ENCODE peak calls at places on chromosomes 13 and 19, in four cellular contexts. M is GM12878, G is HL-60, A is K562. D is an unnamed sample.

GRCh38 chr13:110314516-110315245 is 7.6 kb downstream of the COL4A2 start:
- DNase-seq in M (no peak), G (no peak), A (no peak), D (no peak)

GRCh38 chr19:52535831-52536800 is 8.6 kb downstream of the ZNF808 start:
- DNase-seq in M (peak), G (no peak), A (no peak), D (peak)

GRCh38 chr19:55119053-55119452 is 1.6 kb upstream of the PPP1R12C start:
- DNase-seq in M (no peak), G (no peak), A (no peak), D (no peak)

GRCh38 chr13:48281556-48281955 is 22.0 kb upstream of the RB1 start:
- DNase-seq in M (no peak), G (no peak), A (no peak), D (no peak)

GRCh38 chr19:54069482-54069881 is 5.8 kb upstream of the VSTM1 start:
- DNase-seq in M (no peak), G (no peak), A (peak), D (no peak)

GRCh38 chr19:7706662-7707454 is 4.9 kb upstream of the FCER2 start:
- DNase-seq in M (no peak), G (no peak), A (no peak), D (no peak)

GRCh38 chr13:49859568-49859967 is 67.1 kb upstream of the KPNA3 start:
- DNase-seq in M (no peak), G (no peak), A (no peak), D (no peak)

GRCh38 chr13:30112602-30113435 is 194.5 kb downstream of the KATNAL1 start:
- DNase-seq in M (no peak), G (peak), A (peak), D (peak)

GRCh38 chr19:53908933-53909415 is at the start of gene CACNG7:
- DNase-seq in M (no peak), G (no peak), A (no peak), D (no peak)

GRCh38 chr19:4969772-4970531 is 1.0 kb downstream of the KDM4B start:
- DNase-seq in M (peak), G (peak), A (no peak), D (no peak)

GRCh38 chr19:18223860-18224524 is 2.2 kb downstream of the PDE4C start:
- DNase-seq in M (no peak), G (no peak), A (peak), D (no peak)

GRCh38 chr13:71721117-71721516 is 145.9 kb downstream of the DACH1 start:
- DNase-seq in M (no peak), G (no peak), A (no peak), D (no peak)

GRCh38 chr19:5360003-5360820 is 19.6 kb upstream of the PTPRS start:
- DNase-seq in M (no peak), G (no peak), A (no peak), D (no peak)

GRCh38 chr13:70938462-70938861 is 830.2 kb upstream of the KLHL1 start:
- DNase-seq in M (no peak), G (no peak), A (no peak), D (no peak)

GRCh38 chr19:572891-573825 is 762 bp downstream of the BSG start:
- DNase-seq in M (no peak), G (peak), A (no peak), D (no peak)

GRCh38 chr19:40389404-40390083 is 437 bp downstream of the HIPK4 start:
- DNase-seq in M (no peak), G (no peak), A (no peak), D (no peak)

GRCh38 chr13:100394005-100394695 is 194.4 kb downstream of the GGACT start:
- DNase-seq in M (peak), G (no peak), A (no peak), D (no peak)

GRCh38 chr19:41707502-41707812 is 969 bp upstream of the CEACAM5 start:
- DNase-seq in M (no peak), G (no peak), A (no peak), D (no peak)

GRCh38 chr19:57141699-57142098 is 3.3 kb downstream of the ZIM3 start:
- DNase-seq in M (no peak), G (no peak), A (no peak), D (no peak)

GRCh38 chr13:26950968-26951367 is 190.4 kb upstream of the GPR12 start:
- DNase-seq in M (no peak), G (no peak), A (no peak), D (no peak)

GRCh38 chr19:3605361-3605760 is 1.3 kb downstream of the TBXA2R start:
- DNase-seq in M (no peak), G (no peak), A (no peak), D (no peak)

GRCh38 chr19:3604987-3605343 is 1.7 kb downstream of the TBXA2R start:
- DNase-seq in M (peak), G (no peak), A (no peak), D (no peak)

GRCh38 chr19:3605770-3606169 is 905 bp downstream of the TBXA2R start:
- DNase-seq in M (no peak), G (no peak), A (no peak), D (no peak)

GRCh38 chr19:3606690-3607289 is at the start of gene TBXA2R:
- DNase-seq in M (no peak), G (no peak), A (peak), D (peak)

GRCh38 chr19:3606174-3606689 is 443 bp downstream of the TBXA2R start:
- DNase-seq in M (no peak), G (no peak), A (peak), D (no peak)
- TF ChIP-seq SPI1 in M (no peak), G (no peak), A (no peak), D (no peak)

DNA sequence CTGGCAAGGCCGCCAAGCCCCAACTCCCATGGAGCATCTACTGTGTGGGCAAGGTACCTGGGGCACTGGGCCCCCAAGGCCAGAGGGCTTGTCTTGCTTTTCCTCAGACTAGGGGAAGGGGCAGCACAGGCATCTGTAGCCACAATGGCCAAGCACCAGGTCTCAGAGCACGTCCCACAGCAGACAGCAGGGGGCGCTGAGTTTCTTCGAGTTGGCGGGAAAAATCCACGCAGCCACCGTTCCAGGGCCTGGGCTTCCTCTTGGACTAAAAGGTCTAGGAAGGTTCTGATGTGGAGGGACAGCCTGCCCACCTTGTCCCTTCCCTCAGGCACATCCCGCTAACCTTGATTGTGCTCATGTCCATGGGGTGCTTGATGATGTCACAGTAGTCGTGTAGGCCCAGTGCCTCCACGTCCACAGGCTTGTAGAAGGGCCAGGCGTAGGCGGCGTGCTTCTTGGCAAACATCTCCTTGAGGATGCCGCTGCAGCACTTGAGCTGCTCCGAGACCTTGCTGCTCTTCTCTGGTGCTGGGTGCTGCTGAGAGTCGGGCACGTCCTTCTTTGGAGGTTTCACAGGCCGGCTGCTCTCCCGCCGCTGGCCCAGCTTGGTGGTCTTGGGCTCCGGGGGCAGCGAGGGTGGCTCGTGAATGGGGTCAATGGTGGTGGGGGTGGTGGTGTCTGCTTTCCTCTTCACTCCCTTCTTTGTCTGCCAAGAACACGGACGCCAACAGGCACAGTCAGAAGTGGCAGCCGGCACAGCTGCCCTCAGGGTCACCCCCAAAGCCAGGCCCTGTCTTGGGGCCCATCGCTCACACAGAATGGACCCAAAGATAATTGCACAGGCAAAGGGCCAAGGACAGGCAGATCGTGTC is 32.0 kb upstream of the EPHX3 start:
- DNase-seq in M (no peak), G (peak), A (peak), D (peak)
- TF ChIP-seq SPI1 in M (no peak), G (no peak), A (no peak), D (no peak)

DNA sequence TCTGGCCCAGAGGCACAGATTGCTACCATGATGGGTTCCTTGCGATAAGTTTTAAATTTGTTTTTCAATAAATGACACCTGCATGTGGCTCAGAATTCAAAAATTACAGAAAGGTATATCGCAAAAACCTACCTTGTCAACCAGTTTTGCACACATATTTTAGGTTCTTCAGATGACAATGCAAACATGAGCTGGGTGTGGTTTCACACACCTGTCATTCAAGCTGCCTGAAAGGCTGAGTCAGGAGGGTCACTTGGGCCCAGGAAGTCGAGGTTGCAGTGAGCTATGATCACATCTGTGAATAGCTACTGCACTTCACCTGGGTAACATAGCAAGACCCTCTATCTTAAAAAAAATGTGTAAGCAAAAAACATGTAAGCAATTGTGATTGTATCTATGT is 56.1 kb downstream of the DNM2 start:
- DNase-seq in M (no peak), G (no peak), A (no peak), D (no peak)
- TF ChIP-seq SPI1 in M (no peak), G (no peak), A (no peak), D (no peak)

GRCh38 chr13:46179576-46180368 is 2.2 kb downstream of the LCP1 start:
- DNase-seq in M (no peak), G (peak), A (peak), D (no peak)
- TF ChIP-seq SPI1 in M (peak), G (peak), A (peak), D (peak)

GRCh38 chr19:37403403-37403802 is 32.5 kb downstream of the ZNF527 start:
- DNase-seq in M (no peak), G (no peak), A (no peak), D (no peak)
- TF ChIP-seq SPI1 in M (no peak), G (no peak), A (no peak), D (no peak)

GRCh38 chr13:78393286-78393685 is 210.1 kb downstream of the POU4F1 start:
- DNase-seq in M (no peak), G (no peak), A (no peak), D (no peak)

GRCh38 chr13:78401833-78402232 is 201.5 kb downstream of the POU4F1 start:
- DNase-seq in M (no peak), G (no peak), A (no peak), D (no peak)

GRCh38 chr13:78398743-78399410 is 204.5 kb downstream of the POU4F1 start:
- DNase-seq in M (peak), G (no peak), A (no peak), D (peak)
- TF ChIP-seq SPI1 in M (peak), G (peak), A (no peak), D (peak)

GRCh38 chr19:23190341-23190740 is 59.9 kb downstream of the ZNF724 start:
- DNase-seq in M (no peak), G (no peak), A (no peak), D (no peak)
- TF ChIP-seq SPI1 in M (no peak), G (no peak), A (no peak), D (no peak)

DNA sequence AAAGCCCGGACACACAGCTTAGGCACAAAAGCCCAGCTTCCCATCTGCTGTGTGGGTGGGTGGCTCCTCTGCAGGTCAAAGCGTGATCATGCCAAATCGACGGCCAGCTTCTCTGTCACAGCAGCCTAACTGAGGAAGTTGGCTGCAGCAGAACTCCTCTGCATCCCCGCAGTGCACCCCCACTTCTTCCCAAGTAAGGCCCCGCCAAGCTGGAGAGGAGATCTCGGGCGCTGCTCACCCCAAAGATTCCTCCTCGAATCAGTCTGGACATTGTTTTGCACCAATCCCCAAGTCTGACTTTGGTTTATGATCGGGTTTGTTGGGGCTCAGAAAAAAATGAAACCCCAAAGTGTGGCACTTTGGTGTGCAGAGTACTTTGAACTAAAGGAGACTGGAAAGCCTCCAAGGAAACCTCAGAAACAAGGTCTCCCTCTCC is 19.7 kb upstream of the CPB2 start:
- DNase-seq in M (no peak), G (peak), A (no peak), D (no peak)
- TF ChIP-seq SPI1 in M (no peak), G (no peak), A (no peak), D (no peak)

DNA sequence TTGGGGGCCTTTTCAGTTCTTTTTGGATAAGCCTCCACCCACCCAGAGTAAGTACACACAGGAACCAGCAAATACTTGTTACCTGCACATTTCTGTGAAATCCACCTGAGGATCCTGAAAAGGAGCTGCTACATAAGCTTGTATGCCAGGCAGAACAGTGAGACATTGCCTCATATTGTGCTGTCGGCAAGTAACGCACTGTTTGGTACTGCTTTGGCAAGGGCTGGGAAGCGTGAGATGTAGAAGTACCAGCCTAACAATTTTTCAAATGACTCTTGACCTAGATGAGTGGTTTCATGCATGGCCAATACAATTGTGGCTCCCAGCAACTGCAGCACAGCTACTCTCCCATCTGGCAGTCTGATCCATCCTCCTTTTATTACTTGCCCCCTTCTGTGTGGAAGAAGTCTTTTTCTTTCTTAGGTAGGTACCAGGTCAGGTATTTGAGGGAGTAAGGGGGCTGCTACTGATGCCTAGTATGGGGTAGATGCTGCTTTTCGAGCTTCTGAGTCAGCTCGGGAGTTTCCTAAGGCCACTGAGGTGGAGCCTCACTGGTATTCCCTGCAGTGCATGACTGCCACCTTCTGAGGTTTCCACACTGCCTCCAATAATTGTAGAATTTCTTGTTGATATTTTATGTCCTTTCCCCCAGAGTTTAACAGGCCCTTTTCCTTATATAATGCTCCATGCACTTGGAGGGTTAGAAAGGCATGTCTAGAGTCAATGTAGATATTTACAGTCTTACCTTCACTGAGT is 52.2 kb downstream of the ZNF737 start:
- DNase-seq in M (no peak), G (no peak), A (no peak), D (no peak)
- TF ChIP-seq SPI1 in M (no peak), G (no peak), A (no peak), D (no peak)

D was measured in GM12891.